ENCODE peak calls at places on chromosomes 3 and 15, in six cellular contexts. Z, F, K, S, Q and D are unnamed samples.

GRCh38 chr3:140249188-140249587 is 314.2 kb downstream of the CLSTN2 start:
- DNase-seq in K (no peak), F (no peak), S (no peak), Z (no peak), Q (no peak), D (no peak)

GRCh38 chr3:124995460-124995994 is 60.3 kb downstream of the HEG1 start:
- DNase-seq in S (peak), Q (peak), Z (peak), F (peak), K (peak), D (peak)

GRCh38 chr3:186362409-186362757 is 349 bp upstream of the DGKG start:
- DNase-seq in Z (no peak), F (no peak), S (no peak), K (no peak), Q (no peak), D (no peak)

GRCh38 chr15:71697236-71697635 is 113.1 kb upstream of the NR2E3 start:
- DNase-seq in Z (no peak), F (no peak), S (no peak), K (no peak), Q (no peak), D (no peak)

GRCh38 chr3:36095238-36095637 is 285.1 kb upstream of the STAC start:
- DNase-seq in Q (no peak), K (no peak), F (no peak), S (no peak), Z (no peak), D (no peak)

GRCh38 chr15:32688151-32688639 is 29.6 kb upstream of the GREM1 start:
- DNase-seq in Z (no peak), S (peak), K (no peak), Q (no peak), F (no peak), D (peak)

GRCh38 chr3:194293546-194294198 is 57.5 kb downstream of the CPN2 start:
- DNase-seq in F (no peak), Z (no peak), K (no peak), S (no peak), Q (no peak), D (no peak)

GRCh38 chr3:168047190-168047795 is 48.4 kb downstream of the GOLIM4 start:
- DNase-seq in S (peak), Z (peak), K (no peak), F (peak), Q (peak), D (peak)

GRCh38 chr3:63847718-63848450 is 15.7 kb downstream of the THOC7 start:
- DNase-seq in Z (no peak), Q (no peak), K (no peak), F (no peak), S (no peak), D (no peak)

GRCh38 chr3:45972534-45973402 is 22.9 kb downstream of the FYCO1 start:
- DNase-seq in K (no peak), Z (no peak), S (peak), Q (peak), F (no peak), D (peak)

GRCh38 chr3:45145681-45146614 is at the start of gene CDCP1:
- DNase-seq in Z (peak), K (peak), S (peak), Q (no peak), F (no peak), D (no peak)

GRCh38 chr15:59329570-59330350 is 42.9 kb downstream of the MYO1E start:
- DNase-seq in K (no peak), S (peak), Z (no peak), Q (no peak), F (no peak), D (peak)

GRCh38 chr15:23497710-23498111 is 50.7 kb upstream of the GOLGA6L2 start:
- DNase-seq in Z (no peak), S (peak), F (no peak), Q (peak), K (no peak), D (peak)

GRCh38 chr3:33152363-33153360 is 38.8 kb downstream of the CRTAP start:
- DNase-seq in Q (no peak), Z (no peak), S (peak), F (no peak), K (no peak), D (no peak)

GRCh38 chr15:77904436-77904821 is 173.1 kb downstream of the TBC1D2B start:
- DNase-seq in K (peak), F (no peak), S (no peak), Q (no peak), Z (no peak), D (no peak)

GRCh38 chr3:128226794-128227399 is 73.6 kb downstream of the EEFSEC start:
- DNase-seq in F (peak), Q (peak), S (peak), Z (no peak), K (peak), D (no peak)